ENCODE peak calls at places on chromosome 1, in nine cellular contexts. F, T, L, H, Y, M, J, G and S are unnamed samples.
A peak's percentile ranks its signal among the peaks of the same experiment; 100 is the strongest.

GRCh38 chr1:158021721-158022120 is 28.3 kb downstream of the KIRREL1 start:
- DNase-seq in F (no peak), T (no peak), L (no peak), H (no peak), Y (no peak), M (peak; percentile 42), J (no peak), G (no peak), S (no peak)

GRCh38 chr1:109454497-109455133 is 11.7 kb upstream of the SYPL2 start:
- DNase-seq in F (no peak), T (no peak), L (no peak), H (no peak), Y (no peak), M (no peak), J (no peak), G (no peak), S (no peak)

GRCh38 chr1:169460193-169460833 is 25.4 kb downstream of the SLC19A2 start:
- DNase-seq in F (peak; percentile 10), T (peak; percentile 62), L (no peak), H (no peak), Y (no peak), M (peak; percentile 81), J (no peak), G (no peak), S (peak; percentile 6)

GRCh38 chr1:112395261-112395831 is 668 bp upstream of the CTTNBP2NL start:
- DNase-seq in F (no peak), T (peak; percentile 32), L (no peak), H (no peak), Y (no peak), M (no peak), J (no peak), G (no peak), S (no peak)

GRCh38 chr1:205283270-205284147 is 38.0 kb downstream of the NUAK2 start:
- DNase-seq in F (no peak), T (no peak), L (no peak), H (no peak), Y (no peak), M (no peak), J (no peak), G (no peak), S (no peak)

GRCh38 chr1:214993419-214993818 is 89.1 kb upstream of the KCNK2 start:
- DNase-seq in F (no peak), T (no peak), L (no peak), H (no peak), Y (no peak), M (peak; percentile 52), J (no peak), G (no peak), S (peak; percentile 83)

GRCh38 chr1:19514391-19514831 is 29.1 kb upstream of the CAPZB start:
- DNase-seq in F (no peak), T (peak; percentile 53), L (peak; percentile 57), H (no peak), Y (no peak), M (no peak), J (no peak), G (no peak), S (no peak)

GRCh38 chr1:27342778-27343638 is 1.2 kb downstream of the SYTL1 start:
- DNase-seq in F (no peak), T (no peak), L (no peak), H (peak; percentile 12), Y (no peak), M (peak; percentile 99), J (peak; percentile 77), G (no peak), S (no peak)

GRCh38 chr1:114715952-114716303 is 643 bp downstream of the NRAS start:
- DNase-seq in F (peak; percentile 22), T (no peak), L (no peak), H (no peak), Y (no peak), M (no peak), J (no peak), G (no peak), S (no peak)

GRCh38 chr1:160836561-160836960 is 26.1 kb downstream of the CD244 start:
- DNase-seq in F (no peak), T (no peak), L (no peak), H (no peak), Y (no peak), M (no peak), J (no peak), G (no peak), S (no peak)

GRCh38 chr1:219806642-219807041 is 121.7 kb downstream of the SLC30A10 start:
- DNase-seq in F (no peak), T (no peak), L (no peak), H (no peak), Y (no peak), M (no peak), J (no peak), G (no peak), S (no peak)

GRCh38 chr1:206550446-206550845 is 43.1 kb downstream of the RASSF5 start:
- DNase-seq in F (no peak), T (no peak), L (no peak), H (no peak), Y (no peak), M (no peak), J (no peak), G (no peak), S (no peak)

GRCh38 chr1:50829010-50829958 is 130.8 kb downstream of the FAF1 start:
- DNase-seq in F (no peak), T (peak; percentile 10), L (no peak), H (no peak), Y (no peak), M (no peak), J (no peak), G (no peak), S (no peak)

GRCh38 chr1:244386595-244386994 is 65.1 kb downstream of the ADSS2 start:
- DNase-seq in F (no peak), T (no peak), L (no peak), H (no peak), Y (no peak), M (no peak), J (no peak), G (no peak), S (no peak)

GRCh38 chr1:59046730-59047157 is 250.2 kb upstream of the FGGY start:
- DNase-seq in F (no peak), T (peak; percentile 45), L (no peak), H (no peak), Y (no peak), M (no peak), J (peak; percentile 33), G (no peak), S (no peak)

GRCh38 chr1:53293123-53293522 is 34.7 kb downstream of the LRP8 start:
- DNase-seq in F (no peak), T (no peak), L (no peak), H (no peak), Y (no peak), M (no peak), J (no peak), G (no peak), S (no peak)

GRCh38 chr1:53165408-53165961 is 23.0 kb upstream of the SLC1A7 start:
- DNase-seq in F (no peak), T (no peak), L (no peak), H (no peak), Y (no peak), M (no peak), J (no peak), G (no peak), S (no peak)

GRCh38 chr1:183023146-183023600 is at the start of gene LAMC1:
- DNase-seq in F (peak; percentile 97), T (peak; percentile 81), L (peak; percentile 88), H (no peak), Y (peak; percentile 90), M (peak; percentile 62), J (no peak), G (peak; percentile 26), S (no peak)

GRCh38 chr1:31689821-31690220 is 14.0 kb downstream of the COL16A1 start:
- DNase-seq in F (no peak), T (peak; percentile 98), L (peak; percentile 78), H (no peak), Y (no peak), M (peak; percentile 97), J (no peak), G (no peak), S (peak; percentile 88)

GRCh38 chr1:31583995-31584868 is 7.9 kb downstream of the TINAGL1 start:
- DNase-seq in F (peak; percentile 76), T (peak; percentile 76), L (peak; percentile 18), H (no peak), Y (no peak), M (no peak), J (no peak), G (no peak), S (no peak)

GRCh38 chr1:17108786-17109185 is 10.5 kb downstream of the PADI2 start:
- DNase-seq in F (no peak), T (no peak), L (no peak), H (no peak), Y (no peak), M (peak; percentile 65), J (no peak), G (no peak), S (no peak)